ENCODE peak calls at places on chromosomes 3 and 15, in seven cellular contexts. V is trophoblast cell, Y is mucosa of descending colon, E is foreskin fibroblast, W is GM12891, F is T-helper 2 cell, H is psoas muscle. T is an unnamed sample.

GRCh38 chr15:28960979-28961378 is 75.2 kb downstream of the APBA2 start:
- DNase-seq in V (no peak), Y (no peak), E (peak; percentile 51), W (no peak), F (no peak), H (no peak), T (peak; percentile 98)

GRCh38 chr3:175070946-175071345 is 211.8 kb downstream of the NAALADL2 start:
- DNase-seq in V (no peak), Y (no peak), E (no peak), W (no peak), F (no peak), H (no peak), T (no peak)

GRCh38 chr3:25291524-25291923 is 136.5 kb upstream of the RARB start:
- DNase-seq in V (no peak), Y (no peak), E (no peak), W (no peak), F (no peak), H (no peak), T (no peak)

GRCh38 chr15:80455051-80455648 is 51.0 kb downstream of the ARNT2 start:
- DNase-seq in V (peak; percentile 34), Y (no peak), E (no peak), W (no peak), F (no peak), H (no peak), T (peak; percentile 38)

GRCh38 chr15:97978408-97979130 is 18.1 kb downstream of the ARRDC4 start:
- DNase-seq in V (peak; percentile 41), Y (no peak), E (peak; percentile 28), W (no peak), F (no peak), H (no peak), T (peak; percentile 10)

GRCh38 chr15:67967871-67968423 is 86.2 kb upstream of the PIAS1 start:
- DNase-seq in V (no peak), Y (peak; percentile 65), E (peak; percentile 34), W (peak; percentile 45), F (no peak), H (peak; percentile 82), T (peak; percentile 60)

GRCh38 chr3:5666455-5666854 is 478.9 kb downstream of the EDEM1 start:
- DNase-seq in V (no peak), Y (no peak), E (no peak), W (no peak), F (no peak), H (no peak), T (no peak)

GRCh38 chr3:117398166-117398954 is 688.8 kb downstream of the TUSC7 start:
- DNase-seq in V (no peak), Y (no peak), E (no peak), W (no peak), F (no peak), H (no peak), T (no peak)

GRCh38 chr3:179898024-179898423 is 138.7 kb downstream of the PEX5L start:
- DNase-seq in V (peak; percentile 17), Y (no peak), E (no peak), W (no peak), F (no peak), H (no peak), T (peak; percentile 70)

GRCh38 chr15:88920186-88920891 is 7.2 kb upstream of the MFGE8 start:
- DNase-seq in V (no peak), Y (no peak), E (no peak), W (no peak), F (no peak), H (no peak), T (peak; percentile 78)

GRCh38 chr3:1710663-1711062 is 388.0 kb upstream of the CNTN4 start:
- DNase-seq in V (no peak), Y (no peak), E (no peak), W (no peak), F (no peak), H (no peak), T (no peak)

GRCh38 chr3:194139085-194139976 is 3.4 kb downstream of the HES1 start:
- DNase-seq in V (no peak), Y (peak; percentile 45), E (peak; percentile 55), W (no peak), F (no peak), H (peak; percentile 54), T (peak; percentile 79)

GRCh38 chr15:57923750-57924149 is 141.8 kb downstream of the ALDH1A2 start:
- DNase-seq in V (no peak), Y (peak; percentile 62), E (peak; percentile 25), W (no peak), F (no peak), H (no peak), T (no peak)

GRCh38 chr3:57228734-57229505 is 1.4 kb downstream of the APPL1 start:
- DNase-seq in V (no peak), Y (peak; percentile 31), E (peak; percentile 56), W (no peak), F (no peak), H (no peak), T (peak; percentile 87)

GRCh38 chr3:62892951-62893350 is 17.7 kb upstream of the CADPS start:
- DNase-seq in V (no peak), Y (no peak), E (no peak), W (no peak), F (no peak), H (no peak), T (no peak)

GRCh38 chr3:119747355-119747754 is 34.5 kb upstream of the NR1I2 start:
- DNase-seq in V (no peak), Y (no peak), E (no peak), W (no peak), F (no peak), H (no peak), T (no peak)

GRCh38 chr3:45434996-45435395 is 46.6 kb downstream of the LARS2 start:
- DNase-seq in V (no peak), Y (no peak), E (no peak), W (no peak), F (no peak), H (no peak), T (no peak)

GRCh38 chr15:43872416-43873020 is 45.7 kb downstream of the WDR76 start:
- DNase-seq in V (peak; percentile 42), Y (peak; percentile 62), E (peak; percentile 70), W (no peak), F (no peak), H (no peak), T (peak; percentile 81)

GRCh38 chr3:183641875-183642274 is 6.5 kb downstream of the KLHL24 start:
- DNase-seq in V (no peak), Y (no peak), E (no peak), W (no peak), F (no peak), H (no peak), T (no peak)

GRCh38 chr3:81245043-81245442 is 516.4 kb downstream of the GBE1 start:
- DNase-seq in V (no peak), Y (no peak), E (no peak), W (no peak), F (no peak), H (no peak), T (peak; percentile 46)

GRCh38 chr3:11009898-11010297 is 17.4 kb downstream of the SLC6A1 start:
- DNase-seq in V (no peak), Y (no peak), E (no peak), W (no peak), F (no peak), H (no peak), T (no peak)

GRCh38 chr3:189195302-189195701 is 23.5 kb downstream of the TPRG1 start:
- DNase-seq in V (no peak), Y (no peak), E (no peak), W (no peak), F (no peak), H (no peak), T (peak; percentile 7)

GRCh38 chr3:113266738-113267137 is 55.4 kb downstream of the BOC start:
- DNase-seq in V (no peak), Y (no peak), E (no peak), W (no peak), F (no peak), H (no peak), T (no peak)

GRCh38 chr3:108130705-108131104 is 39.9 kb upstream of the CD47 start:
- DNase-seq in V (no peak), Y (no peak), E (no peak), W (no peak), F (no peak), H (no peak), T (peak; percentile 17)

GRCh38 chr15:75104804-75105557 is 81.6 kb downstream of the PPCDC start:
- DNase-seq in V (peak; percentile 81), Y (peak; percentile 55), E (peak; percentile 90), W (no peak), F (peak; percentile 12), H (no peak), T (peak; percentile 98)

GRCh38 chr3:71694358-71694999 is 30.7 kb downstream of the EIF4E3 start:
- DNase-seq in V (peak; percentile 44), Y (peak; percentile 55), E (peak; percentile 51), W (no peak), F (no peak), H (no peak), T (peak; percentile 98)

T was measured in iris pigment epithelial cell.